ENCODE peak calls at places on chromosome 7, in eight cellular contexts. N is dorsolateral prefrontal cortex, H is transverse colon, Y is astrocyte, V is fibroblast of lung, M is aorta, K is IMR-90, L is HL-60. I is an unnamed sample.
A peak's percentile ranks its signal among the peaks of the same experiment; 100 is the strongest.

GRCh38 chr7:6227294-6227846 is 45.1 kb downstream of the CYTH3 start:
- DNase-seq in N (no peak), H (no peak), Y (no peak), V (peak; percentile 53), M (no peak), K (peak; percentile 51), L (no peak), I (no peak)

GRCh38 chr7:78124221-78124620 is 325.6 kb downstream of the PHTF2 start:
- DNase-seq in N (no peak), H (no peak), Y (no peak), V (no peak), M (no peak), K (no peak), L (no peak), I (no peak)

GRCh38 chr7:141228482-141228881 is 154.6 kb downstream of the TMEM178B start:
- DNase-seq in N (no peak), H (no peak), Y (no peak), V (no peak), M (no peak), K (no peak), L (no peak), I (no peak)

GRCh38 chr7:2764621-2765020 is 76.6 kb downstream of the AMZ1 start:
- DNase-seq in N (no peak), H (no peak), Y (no peak), V (no peak), M (peak; percentile 50), K (no peak), L (no peak), I (no peak)

GRCh38 chr7:148834605-148835004 is 49.5 kb downstream of the EZH2 start:
- DNase-seq in N (no peak), H (no peak), Y (no peak), V (no peak), M (no peak), K (no peak), L (no peak), I (no peak)

GRCh38 chr7:80991654-80992053 is 72.8 kb upstream of the SEMA3C start:
- DNase-seq in N (no peak), H (no peak), Y (no peak), V (no peak), M (no peak), K (no peak), L (no peak), I (no peak)

GRCh38 chr7:17608114-17608833 is 309.8 kb downstream of the AHR start:
- DNase-seq in N (no peak), H (no peak), Y (peak; percentile 74), V (peak; percentile 79), M (no peak), K (peak; percentile 50), L (no peak), I (no peak)

GRCh38 chr7:5523052-5523711 is 99.5 kb upstream of the TNRC18 start:
- DNase-seq in N (no peak), H (peak; percentile 44), Y (no peak), V (peak; percentile 59), M (no peak), K (peak; percentile 54), L (no peak), I (no peak)

GRCh38 chr7:39291644-39292411 is 274.4 kb upstream of the YAE1 start:
- DNase-seq in N (no peak), H (no peak), Y (no peak), V (no peak), M (no peak), K (no peak), L (no peak), I (no peak)

GRCh38 chr7:128735433-128735832 is 3.7 kb upstream of the CALU start:
- DNase-seq in N (no peak), H (no peak), Y (no peak), V (no peak), M (no peak), K (no peak), L (peak; percentile 54), I (no peak)

GRCh38 chr7:140260767-140261486 is 84.1 kb upstream of the KDM7A start:
- DNase-seq in N (peak; percentile 45), H (peak; percentile 14), Y (no peak), V (no peak), M (no peak), K (no peak), L (no peak), I (peak; percentile 39)

GRCh38 chr7:137297551-137298463 is 45.7 kb downstream of the PTN start:
- DNase-seq in N (no peak), H (no peak), Y (no peak), V (no peak), M (no peak), K (no peak), L (no peak), I (no peak)

DNA sequence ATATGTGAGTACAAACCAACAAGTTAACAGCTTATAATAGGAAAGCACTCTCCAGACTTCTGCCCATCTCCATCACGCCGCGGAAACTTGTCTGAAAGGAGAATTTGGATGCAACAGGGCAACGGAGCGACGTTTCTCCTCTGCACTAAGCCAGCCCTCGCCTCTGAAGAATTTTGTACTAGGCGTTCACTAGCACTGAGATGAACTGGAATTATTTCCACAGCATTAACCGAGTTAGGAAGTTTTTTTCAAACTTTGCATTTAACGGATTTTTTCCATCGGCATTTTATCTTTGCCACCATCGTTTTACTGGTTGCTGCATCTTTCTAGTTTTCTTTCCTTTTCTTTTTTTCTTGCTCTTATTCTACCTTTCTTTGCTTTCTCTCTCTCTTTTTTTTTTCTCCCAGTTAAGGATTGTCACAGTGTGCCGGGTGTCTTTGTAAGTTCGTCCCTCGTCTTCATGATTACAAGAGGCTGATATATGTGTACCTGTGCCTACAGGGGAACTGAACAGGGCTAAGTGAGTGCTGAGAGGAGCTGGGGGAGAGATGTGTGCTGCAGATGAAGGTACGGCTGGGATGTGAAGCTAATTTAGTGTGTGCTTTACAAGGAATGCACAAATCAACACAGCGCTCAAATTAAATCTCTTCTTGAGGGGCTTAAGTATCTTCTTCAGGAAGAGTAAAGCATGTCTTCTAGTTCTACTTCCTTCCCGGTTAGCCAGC is 295.8 kb upstream of the NFE2L3 start:
- DNase-seq in N (no peak), H (peak; percentile 35), Y (no peak), V (no peak), M (no peak), K (peak; percentile 37), L (no peak), I (peak; percentile 47)
- H3K27me3 ChIP-seq in N (peaks cover 84% of the 10 kb centered on the region), H (peaks cover 91% of the 10 kb centered on the region), Y (peaks cover 70% of the 10 kb centered on the region), V (peaks cover 4% of the 10 kb centered on the region), M (no peaks in the 10 kb centered on the region), K (peaks cover 3% of the 10 kb centered on the region), L (no peaks in the 10 kb centered on the region), I (peaks cover 21% of the 10 kb centered on the region)

GRCh38 chr7:519974-520458 is 370 bp upstream of the PDGFA start:
- DNase-seq in N (peak; percentile 37), H (peak; percentile 48), Y (peak; percentile 49), V (peak; percentile 70), M (peak; percentile 91), K (peak; percentile 36), L (no peak), I (no peak)
- H3K27ac ChIP-seq in N (peak overlapping the region; percentile 92), H (peak overlapping the region; percentile 90), Y (no peak overlapping the region), V (no peak overlapping the region), M (peak overlapping the region; percentile 52), K (no peak overlapping the region), L (no peak overlapping the region), I (peak overlapping the region; percentile 80)

DNA sequence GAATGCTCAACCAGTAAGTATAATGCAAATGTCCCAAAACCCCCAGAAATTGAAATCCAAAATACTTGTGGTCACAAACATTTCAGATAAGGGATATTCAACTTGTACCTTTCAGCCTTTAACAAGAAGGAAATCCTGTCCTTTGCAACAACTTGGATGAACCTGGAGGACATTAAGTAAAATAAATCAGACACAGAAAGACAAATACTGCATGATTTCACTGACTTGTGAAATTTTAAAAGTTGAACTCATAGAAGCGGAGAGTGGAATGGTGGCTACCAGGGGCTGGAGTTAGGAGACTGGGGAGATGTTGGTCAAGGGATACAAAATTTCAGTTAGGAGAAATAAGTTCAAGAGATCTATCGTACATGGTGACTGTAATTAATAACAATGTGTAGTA is 187.6 kb downstream of the DNAH11 start:
- DNase-seq in N (no peak), H (no peak), Y (no peak), V (no peak), M (no peak), K (no peak), L (no peak), I (no peak)
- H3K4me3 ChIP-seq in N (no peak overlapping the region), H (no peak overlapping the region), Y (no peak overlapping the region), V (no peak overlapping the region), M (no peak overlapping the region), K (no peak overlapping the region), L (no peak overlapping the region), I (no peak overlapping the region)

GRCh38 chr7:155530601-155531000 is 15.8 kb downstream of the CNPY1 start:
- DNase-seq in N (no peak), H (no peak), Y (no peak), V (no peak), M (peak; percentile 31), K (no peak), L (no peak), I (no peak)

GRCh38 chr7:155529845-155530244 is 16.5 kb downstream of the CNPY1 start:
- DNase-seq in N (no peak), H (no peak), Y (no peak), V (no peak), M (peak; percentile 35), K (no peak), L (no peak), I (no peak)

GRCh38 chr7:155527664-155528063 is 18.7 kb downstream of the CNPY1 start:
- DNase-seq in N (no peak), H (no peak), Y (no peak), V (no peak), M (peak; percentile 15), K (no peak), L (no peak), I (no peak)

GRCh38 chr7:155531686-155532085 is 14.7 kb downstream of the CNPY1 start:
- DNase-seq in N (no peak), H (no peak), Y (no peak), V (no peak), M (peak; percentile 43), K (no peak), L (no peak), I (no peak)

GRCh38 chr7:155529346-155529745 is 17.0 kb downstream of the CNPY1 start:
- DNase-seq in N (no peak), H (no peak), Y (no peak), V (no peak), M (peak; percentile 39), K (no peak), L (no peak), I (no peak)
- H3K27me3 ChIP-seq in N (peaks cover 24% of the 10 kb centered on the region), H (peaks cover 82% of the 10 kb centered on the region), Y (peaks cover 39% of the 10 kb centered on the region), V (peaks cover 23% of the 10 kb centered on the region), M (no peaks in the 10 kb centered on the region), K (peaks cover 30% of the 10 kb centered on the region), L (peaks cover 48% of the 10 kb centered on the region), I (peaks cover 30% of the 10 kb centered on the region)

DNA sequence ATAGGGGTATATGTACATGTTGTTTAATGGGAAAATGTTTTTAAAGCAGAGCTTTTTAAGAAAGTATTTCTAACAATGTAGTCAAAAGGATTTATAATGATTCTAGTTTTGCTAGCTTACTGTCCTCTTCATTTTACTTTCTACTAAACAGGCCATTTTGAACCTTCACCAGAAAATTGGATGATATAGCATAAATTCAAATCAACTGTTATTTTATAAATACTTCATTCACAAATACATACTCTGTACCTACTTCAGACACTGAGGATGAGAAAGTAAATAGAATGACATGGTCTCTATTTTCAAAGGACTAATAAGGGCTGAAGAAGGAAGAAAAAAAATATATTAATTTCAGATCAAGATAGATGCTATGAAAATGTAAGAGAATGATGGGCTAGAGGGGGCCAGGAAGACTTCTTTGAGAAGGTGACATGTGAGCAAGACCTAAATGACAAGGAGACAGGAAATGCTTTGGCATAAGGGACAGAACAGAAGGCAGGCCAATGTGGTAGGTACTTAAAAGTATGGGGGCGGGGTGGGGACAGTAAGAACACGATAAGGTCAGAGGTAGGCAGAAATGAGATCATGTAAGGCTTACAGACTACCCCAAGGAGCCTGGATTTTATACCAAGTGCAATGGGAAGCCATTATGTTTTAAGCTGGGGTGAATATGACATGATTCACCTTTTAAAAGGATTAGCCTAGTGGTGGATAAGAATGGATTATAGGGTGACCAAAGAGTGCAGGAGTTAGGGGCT is 5.2 kb downstream of the NAMPT start:
- DNase-seq in N (no peak), H (no peak), Y (no peak), V (no peak), M (no peak), K (no peak), L (no peak), I (no peak)
- H3K27ac ChIP-seq in N (no peak overlapping the region), H (no peak overlapping the region), Y (no peak overlapping the region), V (no peak overlapping the region), M (no peak overlapping the region), K (no peak overlapping the region), L (no peak overlapping the region), I (no peak overlapping the region)

I was measured in colonic mucosa.